ENCODE peak calls at places on chromosome 9, in seven cellular contexts. A is RWPE1, L is ovary, U is cardiac muscle cell, D is BJ, V is heart right ventricle, Y is GM23338. J is an unnamed sample.

GRCh38 chr9:128818839-128819715 is 777 bp downstream of the ENDOG start:
- DNase-seq in A (peak; percentile 64), L (no peak), U (no peak), D (no peak), V (peak; percentile 49), Y (peak; percentile 53), J (no peak)

GRCh38 chr9:131678499-131679111 is 61.3 kb downstream of the RAPGEF1 start:
- DNase-seq in A (peak; percentile 100), L (peak; percentile 45), U (peak; percentile 88), D (peak; percentile 92), V (peak; percentile 66), Y (peak; percentile 58), J (no peak)

GRCh38 chr9:71249729-71250317 is 128.4 kb upstream of the TRPM3 start:
- DNase-seq in A (peak; percentile 75), L (no peak), U (peak; percentile 83), D (peak; percentile 19), V (no peak), Y (peak; percentile 75), J (peak; percentile 2)

GRCh38 chr9:20355022-20355421 is 267.3 kb downstream of the MLLT3 start:
- DNase-seq in A (peak; percentile 22), L (no peak), U (peak; percentile 80), D (peak; percentile 53), V (no peak), Y (no peak), J (no peak)

GRCh38 chr9:73655831-73656230 is 504.2 kb downstream of the ANXA1 start:
- DNase-seq in A (no peak), L (no peak), U (no peak), D (no peak), V (no peak), Y (no peak), J (no peak)

GRCh38 chr9:34628656-34629491 is at the start of gene ARID3C:
- DNase-seq in A (peak; percentile 49), L (no peak), U (peak; percentile 15), D (no peak), V (no peak), Y (peak; percentile 69), J (no peak)

GRCh38 chr9:25003686-25004085 is 458.0 kb upstream of the IZUMO3 start:
- DNase-seq in A (no peak), L (no peak), U (no peak), D (no peak), V (no peak), Y (peak; percentile 85), J (no peak)

GRCh38 chr9:107273634-107274033 is 9.4 kb upstream of the RAD23B start:
- DNase-seq in A (no peak), L (no peak), U (no peak), D (no peak), V (no peak), Y (no peak), J (no peak)

GRCh38 chr9:14316574-14317304 is 2.8 kb upstream of the NFIB start:
- DNase-seq in A (no peak), L (no peak), U (no peak), D (no peak), V (no peak), Y (peak; percentile 69), J (no peak)

GRCh38 chr9:81844131-81844567 is 84.1 kb upstream of the SPATA31D4 start:
- DNase-seq in A (peak; percentile 31), L (no peak), U (no peak), D (no peak), V (no peak), Y (no peak), J (peak; percentile 28)

GRCh38 chr9:137149367-137149766 is 10.4 kb downstream of the GRIN1 start:
- DNase-seq in A (no peak), L (no peak), U (no peak), D (no peak), V (no peak), Y (no peak), J (no peak)

GRCh38 chr9:97596906-97597305 is 36.3 kb downstream of the TSTD2 start:
- DNase-seq in A (no peak), L (no peak), U (no peak), D (no peak), V (no peak), Y (no peak), J (no peak)

GRCh38 chr9:129487658-129488483 is 133.0 kb downstream of the C9orf50 start:
- DNase-seq in A (no peak), L (peak; percentile 69), U (peak; percentile 78), D (no peak), V (peak; percentile 53), Y (peak; percentile 57), J (peak; percentile 41)

GRCh38 chr9:9142001-9142400 is 1342.4 kb upstream of the DMAC1 start:
- DNase-seq in A (no peak), L (no peak), U (no peak), D (no peak), V (no peak), Y (peak; percentile 61), J (no peak)

GRCh38 chr9:71931166-71931565 is 19.7 kb downstream of the C9orf85 start:
- DNase-seq in A (no peak), L (no peak), U (no peak), D (no peak), V (no peak), Y (no peak), J (no peak)

DNA sequence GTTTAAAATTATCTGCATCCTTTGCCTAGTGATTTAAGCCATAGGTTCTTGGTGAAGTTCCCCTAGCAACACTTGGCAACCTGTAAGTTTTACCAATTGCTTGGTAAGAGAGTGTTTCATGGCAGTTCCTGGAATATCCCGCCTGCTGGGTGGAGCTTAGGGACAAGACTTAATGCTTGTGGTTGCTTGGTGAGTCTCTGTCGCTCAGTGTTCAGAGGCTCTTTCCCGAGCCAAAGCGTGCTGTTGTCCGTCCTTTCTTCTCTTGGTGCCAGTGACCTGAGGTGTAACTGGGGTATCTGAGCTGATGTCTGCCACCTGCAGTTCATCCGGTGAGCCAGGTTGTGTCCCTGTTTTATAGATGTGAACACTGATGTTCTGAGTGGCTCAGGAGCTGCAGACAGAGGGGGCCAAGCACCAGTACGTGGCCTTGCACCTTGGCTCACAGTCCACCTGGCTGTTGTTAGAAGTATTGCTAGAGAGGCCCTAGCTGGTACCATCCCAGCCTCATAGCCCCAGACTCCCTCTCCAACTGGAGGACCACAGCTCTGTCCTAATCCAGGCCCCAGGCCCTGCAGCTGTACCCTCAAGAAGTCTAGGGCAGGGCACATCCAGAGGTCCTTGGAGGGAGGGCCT is 16.1 kb downstream of the PHF2 start:
- DNase-seq in A (no peak), L (no peak), U (no peak), D (no peak), V (no peak), Y (peak; percentile 79), J (no peak)
- TF ChIP-seq CTCF in A (no peak), L (no peak), U (no peak), D (peak; percentile 25), V (no peak), Y (peak; percentile 66), J (no peak)

GRCh38 chr9:35910613-35911488 is 1.6 kb downstream of the SPAAR start:
- DNase-seq in A (peak; percentile 77), L (no peak), U (peak; percentile 84), D (no peak), V (peak; percentile 36), Y (peak; percentile 65), J (no peak)
- TF ChIP-seq CTCF in A (peak; percentile 86), L (no peak), U (peak; percentile 66), D (peak; percentile 64), V (peak; percentile 64), Y (peak; percentile 77), J (peak; percentile 45)

GRCh38 chr9:76219555-76220151 is 174.6 kb downstream of the RFK start:
- DNase-seq in A (no peak), L (no peak), U (peak; percentile 24), D (no peak), V (no peak), Y (peak; percentile 34), J (no peak)
- TF ChIP-seq CTCF in A (no peak), L (no peak), U (peak; percentile 51), D (peak; percentile 22), V (peak; percentile 52), Y (peak; percentile 54), J (no peak)

DNA sequence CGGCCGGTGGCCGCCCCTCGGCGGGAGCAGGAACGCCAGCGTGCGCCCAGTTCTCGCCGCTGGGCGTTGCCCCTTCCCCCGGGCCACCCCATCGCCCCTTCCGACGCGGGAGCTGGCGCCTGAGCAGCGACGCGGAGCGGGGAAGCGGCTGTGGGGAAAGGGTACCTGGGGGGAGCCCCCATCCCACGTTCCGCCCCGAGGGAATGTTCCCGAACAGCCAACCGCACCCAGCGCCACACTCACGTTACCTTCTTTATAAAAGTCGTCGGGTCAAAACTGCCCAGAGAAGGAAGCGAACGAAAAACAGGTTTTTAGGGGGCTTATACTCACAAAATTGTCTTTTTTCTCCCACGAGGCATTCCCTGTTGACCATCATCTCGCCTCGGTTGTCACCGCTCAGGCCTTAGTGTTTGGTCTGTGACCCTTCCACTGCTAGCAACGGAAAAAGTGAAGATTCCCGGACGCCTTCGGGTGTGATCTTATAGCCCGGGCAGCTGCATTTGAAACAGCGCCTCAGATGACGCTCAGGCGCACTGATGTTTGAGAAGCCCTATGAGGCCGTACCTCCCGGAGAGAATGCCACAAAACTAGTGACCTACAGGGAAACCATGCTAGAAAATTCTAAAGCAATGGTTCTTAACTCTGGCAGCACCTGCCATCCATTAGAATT is 472 bp upstream of the GOLM1 start:
- DNase-seq in A (peak; percentile 29), L (peak; percentile 49), U (peak; percentile 76), D (no peak), V (peak; percentile 19), Y (peak; percentile 71), J (peak; percentile 58)
- TF ChIP-seq CTCF in A (no peak), L (no peak), U (peak; percentile 13), D (no peak), V (no peak), Y (peak; percentile 18), J (no peak)

GRCh38 chr9:33498387-33498786 is 24.7 kb upstream of the NOL6 start:
- DNase-seq in A (no peak), L (no peak), U (peak; percentile 23), D (no peak), V (no peak), Y (no peak), J (no peak)
- TF ChIP-seq CTCF in A (peak; percentile 52), L (no peak), U (peak; percentile 35), D (peak; percentile 37), V (peak; percentile 43), Y (no peak), J (peak; percentile 25)

DNA sequence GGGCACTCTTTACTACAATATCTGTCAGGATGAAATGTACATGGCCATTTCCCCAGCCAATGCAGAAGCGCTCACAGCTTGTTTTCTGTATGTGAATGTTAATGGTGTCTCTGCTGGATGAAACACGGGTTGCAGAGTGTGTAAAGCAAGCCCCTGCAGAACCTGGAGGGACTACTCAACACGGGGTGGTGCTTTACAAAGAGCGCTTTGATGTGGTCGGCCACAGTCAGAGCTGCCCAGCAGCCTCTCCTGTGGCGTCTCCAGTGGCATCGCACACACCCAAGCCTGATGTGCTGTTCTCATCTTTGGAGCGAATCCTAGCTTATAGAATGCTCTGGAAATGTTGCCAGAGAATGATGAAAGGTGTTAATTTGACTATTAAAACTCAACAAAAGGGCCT is 162.7 kb upstream of the NFIL3 start:
- DNase-seq in A (no peak), L (no peak), U (no peak), D (no peak), V (no peak), Y (no peak), J (no peak)
- TF ChIP-seq CTCF in A (no peak), L (no peak), U (no peak), D (no peak), V (no peak), Y (no peak), J (no peak)

GRCh38 chr9:3743901-3744413 is 218.2 kb upstream of the RFX3 start:
- DNase-seq in A (no peak), L (no peak), U (no peak), D (no peak), V (no peak), Y (no peak), J (no peak)
- TF ChIP-seq CTCF in A (no peak), L (no peak), U (no peak), D (no peak), V (no peak), Y (no peak), J (no peak)